ENCODE peak calls at places on chromosomes 6 and 20, in nine cellular contexts. A, J, B, X, Z, U, P, N and G are unnamed samples.

GRCh38 chr6:155881845-155882526 is 426.3 kb upstream of the NOX3 start:
- DNase-seq in P (no peak), N (no peak), B (no peak), X (no peak), J (no peak), U (no peak), A (no peak), Z (no peak), G (no peak)

GRCh38 chr6:138473144-138473543 is 26.1 kb downstream of the NHSL1 start:
- DNase-seq in Z (no peak), U (no peak), A (no peak), P (no peak), B (no peak), J (no peak), N (no peak), X (no peak), G (no peak)

GRCh38 chr20:3606021-3606420 is 57.2 kb downstream of the GFRA4 start:
- DNase-seq in Z (no peak), P (peak), A (no peak), B (no peak), U (peak), J (no peak), X (no peak), N (no peak), G (no peak)

GRCh38 chr6:117986401-117986800 is 79.3 kb downstream of the SLC35F1 start:
- DNase-seq in B (no peak), X (no peak), U (no peak), P (no peak), Z (no peak), J (no peak), A (no peak), N (no peak), G (no peak)

GRCh38 chr6:56772737-56773184 is 130.1 kb upstream of the DST start:
- DNase-seq in B (peak), P (peak), A (peak), J (peak), U (peak), X (peak), N (no peak), Z (no peak), G (no peak)

GRCh38 chr20:25389381-25389857 is 1.2 kb downstream of the ABHD12 start:
- DNase-seq in A (no peak), X (peak), N (no peak), U (peak), Z (no peak), J (peak), P (peak), B (peak), G (no peak)

GRCh38 chr6:27472182-27472616 is 706 bp downstream of the ZNF184 start:
- DNase-seq in X (peak), N (peak), U (peak), B (peak), Z (peak), A (peak), J (peak), P (peak), G (peak)

GRCh38 chr20:62404761-62405107 is 2.4 kb downstream of the CABLES2 start:
- DNase-seq in U (no peak), J (no peak), X (no peak), P (no peak), N (no peak), A (no peak), B (no peak), Z (no peak), G (no peak)

GRCh38 chr6:140379919-140380318 is 1005.5 kb upstream of the CITED2 start:
- DNase-seq in A (no peak), B (peak), N (no peak), P (peak), J (peak), X (no peak), U (peak), Z (peak), G (peak)

GRCh38 chr6:131125431-131125830 is 9.8 kb upstream of the AKAP7 start:
- DNase-seq in X (no peak), N (no peak), J (peak), P (no peak), A (no peak), B (peak), Z (no peak), U (peak), G (no peak)

GRCh38 chr6:43093361-43094289 is 17.5 kb downstream of the PTK7 start:
- DNase-seq in N (peak), A (peak), J (peak), P (peak), Z (peak), X (no peak), B (peak), U (peak), G (peak)

GRCh38 chr20:46455729-46456128 is 49.3 kb upstream of the ELMO2 start:
- DNase-seq in B (no peak), X (no peak), J (no peak), U (no peak), Z (no peak), N (no peak), P (no peak), A (no peak), G (no peak)

GRCh38 chr6:116215414-116215813 is 38.5 kb downstream of the TSPYL4 start:
- DNase-seq in J (peak), Z (no peak), N (no peak), B (no peak), X (no peak), A (no peak), P (no peak), U (peak), G (no peak)

GRCh38 chr20:57999465-58000111 is 228.9 kb downstream of the ANKRD60 start:
- DNase-seq in J (no peak), Z (no peak), P (no peak), B (no peak), N (no peak), U (no peak), X (no peak), A (peak), G (no peak)

GRCh38 chr6:25627001-25627400 is 25.0 kb upstream of the SCGN start:
- DNase-seq in N (no peak), J (no peak), Z (no peak), U (no peak), X (no peak), B (no peak), P (no peak), A (no peak), G (no peak)

GRCh38 chr6:168179702-168180382 is 100.8 kb upstream of the FRMD1 start:
- DNase-seq in A (no peak), P (no peak), X (no peak), Z (no peak), N (no peak), J (no peak), U (no peak), B (no peak), G (no peak)

GRCh38 chr6:33424855-33425667 is 5.2 kb downstream of the SYNGAP1 start:
- DNase-seq in A (no peak), P (no peak), X (no peak), N (peak), Z (no peak), U (no peak), J (no peak), B (no peak), G (no peak)

GRCh38 chr20:51622004-51622874 is 79.7 kb upstream of the NFATC2 start:
- DNase-seq in B (no peak), A (no peak), U (no peak), X (no peak), Z (no peak), J (no peak), P (peak), N (no peak), G (no peak)

GRCh38 chr20:25044660-25045342 is 13.1 kb downstream of the ACSS1 start:
- DNase-seq in Z (no peak), N (no peak), J (no peak), X (no peak), A (no peak), U (no peak), P (no peak), B (no peak), G (no peak)

GRCh38 chr6:135323202-135323668 is 142.1 kb downstream of the MYB start:
- DNase-seq in X (no peak), B (peak), N (no peak), A (no peak), U (no peak), Z (no peak), P (no peak), J (no peak), G (no peak)

GRCh38 chr6:135637701-135638100 is 140.2 kb upstream of the AHI1 start:
- DNase-seq in Z (no peak), A (no peak), B (peak), U (peak), J (peak), P (peak), X (no peak), N (no peak), G (no peak)

GRCh38 chr6:162710936-162711335 is 16.6 kb downstream of the PRKN start:
- DNase-seq in Z (no peak), X (no peak), A (no peak), B (no peak), P (no peak), J (no peak), U (no peak), N (no peak), G (no peak)

GRCh38 chr20:34706912-34707784 is 3.0 kb downstream of the TP53INP2 start:
- DNase-seq in X (no peak), P (no peak), J (no peak), N (no peak), Z (peak), B (no peak), A (no peak), U (no peak), G (no peak)

GRCh38 chr6:70852667-70853246 is 104.1 kb downstream of the B3GAT2 start:
- DNase-seq in Z (peak), U (no peak), P (no peak), X (no peak), N (no peak), B (no peak), J (no peak), A (no peak), G (no peak)

GRCh38 chr6:43271103-43271815 is 26.8 kb upstream of the SLC22A7 start:
- DNase-seq in Z (no peak), J (no peak), A (no peak), U (no peak), B (no peak), X (no peak), N (no peak), P (no peak), G (no peak)

GRCh38 chr6:37048851-37049734 is 43.6 kb downstream of the FGD2 start:
- DNase-seq in B (peak), J (peak), A (no peak), P (peak), N (peak), Z (no peak), U (peak), X (no peak), G (peak)

GRCh38 chr6:16136086-16136485 is 7.2 kb downstream of the MYLIP start:
- DNase-seq in Z (no peak), P (no peak), B (no peak), U (no peak), X (no peak), A (no peak), N (no peak), J (no peak), G (no peak)

GRCh38 chr6:30722280-30723112 is 2.3 kb downstream of the TUBB start:
- DNase-seq in Z (peak), A (peak), B (peak), J (peak), X (peak), U (peak), N (peak), P (peak), G (no peak)

GRCh38 chr6:46051962-46052361 is 36.3 kb upstream of the CLIC5 start:
- DNase-seq in N (no peak), B (peak), J (peak), P (peak), A (no peak), Z (no peak), X (no peak), U (no peak), G (no peak)

GRCh38 chr6:146590492-146590891 is 8.3 kb upstream of the ADGB start:
- DNase-seq in X (no peak), U (no peak), P (no peak), N (no peak), Z (no peak), A (no peak), J (no peak), B (no peak), G (no peak)

GRCh38 chr20:41734506-41734945 is 116.3 kb upstream of the CHD6 start:
- DNase-seq in N (no peak), U (peak), A (peak), X (peak), Z (peak), J (peak), P (peak), B (peak), G (peak)

GRCh38 chr6:135147637-135148592 is 33.2 kb upstream of the MYB start:
- DNase-seq in U (peak), N (no peak), Z (no peak), X (no peak), A (no peak), B (peak), P (no peak), J (no peak), G (no peak)

GRCh38 chr20:50073500-50073899 is 39.5 kb downstream of the UBE2V1 start:
- DNase-seq in A (no peak), Z (no peak), B (no peak), X (no peak), N (no peak), U (no peak), J (no peak), P (no peak), G (no peak)

GRCh38 chr6:35024601-35025054 is 116.5 kb downstream of the TCP11 start:
- DNase-seq in Z (peak), U (peak), A (peak), B (peak), J (peak), X (peak), P (peak), N (no peak), G (no peak)

GRCh38 chr6:10316327-10316726 is 98.5 kb downstream of the TFAP2A start:
- DNase-seq in Z (no peak), U (peak), N (no peak), P (peak), X (no peak), J (no peak), A (no peak), B (peak), G (peak)

GRCh38 chr20:57500235-57500634 is 24.7 kb downstream of the CTCFL start:
- DNase-seq in B (no peak), X (no peak), P (no peak), N (no peak), J (no peak), U (no peak), A (no peak), Z (no peak), G (no peak)

GRCh38 chr6:150004101-150004782 is 21.1 kb downstream of the RAET1L start:
- DNase-seq in J (no peak), X (no peak), U (no peak), P (no peak), B (no peak), N (no peak), Z (no peak), A (no peak), G (no peak)

GRCh38 chr6:158387036-158387435 is 74.8 kb downstream of the TULP4 start:
- DNase-seq in U (no peak), Z (peak), P (no peak), N (no peak), J (no peak), X (peak), B (no peak), A (no peak), G (no peak)
- TF ChIP-seq CTCF in U (peak), Z (peak), P (no peak), N (no peak), J (peak), X (no peak), B (peak), A (no peak), G (no peak)

GRCh38 chr6:145008715-145009114 is 723.6 kb downstream of the UTRN start:
- DNase-seq in A (no peak), B (no peak), J (no peak), N (no peak), X (no peak), U (no peak), P (no peak), Z (no peak), G (no peak)
- H3K4me3 ChIP-seq in A (no peak), B (no peak), J (no peak), N (no peak), X (no peak), U (no peak), P (no peak), Z (no peak), G (no peak)

GRCh38 chr6:166454692-166455515 is 72.2 kb upstream of the MPC1 start:
- DNase-seq in N (no peak), X (no peak), B (no peak), U (no peak), J (no peak), Z (no peak), A (no peak), P (no peak), G (no peak)

GRCh38 chr6:166459906-166460305 is 77.2 kb upstream of the MPC1 start:
- DNase-seq in X (no peak), B (no peak), J (no peak), P (no peak), N (no peak), A (no peak), U (no peak), Z (no peak), G (no peak)

GRCh38 chr6:166459272-166459671 is 76.5 kb upstream of the MPC1 start:
- DNase-seq in P (no peak), J (no peak), N (no peak), U (no peak), B (no peak), X (no peak), A (no peak), Z (no peak), G (no peak)

GRCh38 chr6:166453651-166454050 is 70.9 kb upstream of the MPC1 start:
- DNase-seq in U (no peak), X (no peak), B (no peak), J (no peak), P (no peak), A (no peak), N (no peak), Z (no peak), G (no peak)

GRCh38 chr6:166456360-166457156 is 73.8 kb upstream of the MPC1 start:
- DNase-seq in N (no peak), J (peak), A (no peak), X (peak), Z (no peak), P (no peak), B (peak), U (peak), G (peak)
- TF ChIP-seq CTCF in N (peak), J (peak), A (peak), X (no peak), Z (peak), P (no peak), B (peak), U (peak), G (peak)

GRCh38 chr6:41537359-41537758 is 8.8 kb upstream of the FOXP4 start:
- DNase-seq in Z (no peak), X (no peak), A (no peak), N (no peak), J (no peak), U (no peak), P (no peak), B (no peak), G (no peak)

GRCh38 chr6:41536884-41537347 is 9.3 kb upstream of the FOXP4 start:
- DNase-seq in N (no peak), J (no peak), Z (no peak), A (no peak), X (no peak), B (no peak), P (no peak), U (no peak), G (no peak)

GRCh38 chr6:41539204-41539603 is 7.0 kb upstream of the FOXP4 start:
- DNase-seq in J (no peak), N (no peak), Z (no peak), B (no peak), U (no peak), X (no peak), A (no peak), P (no peak), G (no peak)

GRCh38 chr6:41541364-41541763 is 4.8 kb upstream of the FOXP4 start:
- DNase-seq in U (no peak), X (no peak), N (no peak), J (no peak), Z (no peak), A (no peak), B (no peak), P (no peak), G (no peak)

GRCh38 chr6:41538556-41539182 is 7.5 kb upstream of the FOXP4 start:
- DNase-seq in B (peak), Z (no peak), U (peak), X (no peak), J (peak), N (no peak), P (peak), A (no peak), G (no peak)
- H3K4me3 ChIP-seq in B (no peak), Z (no peak), U (no peak), X (no peak), J (no peak), N (no peak), P (no peak), A (no peak), G (no peak)

GRCh38 chr6:158287047-158287446 is 25.2 kb upstream of the TULP4 start:
- DNase-seq in N (no peak), B (no peak), P (no peak), A (no peak), U (no peak), X (no peak), J (no peak), Z (no peak), G (no peak)

GRCh38 chr6:158284340-158285210 is 27.7 kb upstream of the TULP4 start:
- DNase-seq in X (peak), Z (no peak), N (no peak), U (peak), A (no peak), J (peak), B (peak), P (peak), G (peak)

GRCh38 chr6:158283304-158284005 is 28.8 kb upstream of the TULP4 start:
- DNase-seq in P (peak), A (no peak), B (peak), Z (no peak), N (no peak), J (peak), U (peak), X (peak), G (no peak)

GRCh38 chr6:158285321-158285960 is 26.8 kb upstream of the TULP4 start:
- DNase-seq in J (peak), Z (no peak), N (no peak), B (peak), U (peak), P (peak), A (no peak), X (no peak), G (no peak)

GRCh38 chr6:158286413-158286812 is 25.9 kb upstream of the TULP4 start:
- DNase-seq in Z (no peak), N (no peak), A (no peak), X (no peak), J (peak), B (peak), U (peak), P (peak), G (no peak)
- TF ChIP-seq CTCF in Z (no peak), N (no peak), A (no peak), X (no peak), J (no peak), B (no peak), U (no peak), P (no peak), G (no peak)

GRCh38 chr6:165602291-165602690 is 60.8 kb downstream of the PDE10A start:
- DNase-seq in Z (no peak), P (no peak), N (no peak), U (no peak), X (no peak), B (no peak), A (no peak), J (no peak), G (no peak)

GRCh38 chr6:165605182-165605875 is 57.7 kb downstream of the PDE10A start:
- DNase-seq in U (no peak), A (no peak), B (no peak), X (no peak), N (no peak), Z (no peak), J (no peak), P (no peak), G (no peak)

GRCh38 chr6:165605901-165606739 is 56.9 kb downstream of the PDE10A start:
- DNase-seq in U (no peak), J (no peak), B (peak), A (no peak), X (no peak), Z (no peak), P (no peak), N (no peak), G (no peak)

GRCh38 chr6:165611294-165611693 is 51.7 kb downstream of the PDE10A start:
- DNase-seq in J (no peak), B (no peak), U (no peak), A (no peak), X (no peak), N (no peak), P (no peak), Z (no peak), G (no peak)

GRCh38 chr6:165606740-165607008 is 56.4 kb downstream of the PDE10A start:
- DNase-seq in P (no peak), Z (no peak), A (no peak), J (no peak), X (no peak), U (no peak), B (no peak), N (no peak), G (no peak)
- H3K4me3 ChIP-seq in P (no peak), Z (no peak), A (no peak), J (no peak), X (no peak), U (no peak), B (no peak), N (no peak), G (no peak)